ENCODE peak calls at places on chromosomes 5 and 9, in six cellular contexts. One of them, this sample, is unnamed.

GRCh38 chr9:104177003-104177611 is 83.0 kb downstream of the SMC2 start:
- DNase-seq in brain microvascular endothelial cell: no peak
- DNase-seq in colonic mucosa: no peak
- DNase-seq in OCI-LY7: peak; percentile 23
- DNase-seq in GM23338: peak; percentile 53
- DNase-seq in GM12865: peak; percentile 11
- DNase-seq in this sample: no peak

GRCh38 chr9:75658301-75658919 is 232.1 kb upstream of the PCSK5 start:
- DNase-seq in brain microvascular endothelial cell: no peak
- DNase-seq in colonic mucosa: no peak
- DNase-seq in OCI-LY7: no peak
- DNase-seq in GM23338: no peak
- DNase-seq in GM12865: no peak
- DNase-seq in this sample: no peak

GRCh38 chr5:68683632-68684035 is 410.2 kb upstream of the SLC30A5 start:
- DNase-seq in brain microvascular endothelial cell: peak; percentile 98
- DNase-seq in colonic mucosa: no peak
- DNase-seq in OCI-LY7: no peak
- DNase-seq in GM23338: no peak
- DNase-seq in GM12865: no peak
- DNase-seq in this sample: no peak

GRCh38 chr5:143161893-143162520 is 241.5 kb downstream of the NR3C1 start:
- DNase-seq in brain microvascular endothelial cell: peak; percentile 52
- DNase-seq in colonic mucosa: peak; percentile 26
- DNase-seq in OCI-LY7: no peak
- DNase-seq in GM23338: no peak
- DNase-seq in GM12865: no peak
- DNase-seq in this sample: no peak

GRCh38 chr5:4095918-4096630 is 500.4 kb downstream of the IRX1 start:
- DNase-seq in brain microvascular endothelial cell: no peak
- DNase-seq in colonic mucosa: no peak
- DNase-seq in OCI-LY7: no peak
- DNase-seq in GM23338: no peak
- DNase-seq in GM12865: no peak
- DNase-seq in this sample: no peak

GRCh38 chr5:175104682-175105081 is 339.3 kb downstream of the DRD1 start:
- DNase-seq in brain microvascular endothelial cell: no peak
- DNase-seq in colonic mucosa: no peak
- DNase-seq in OCI-LY7: no peak
- DNase-seq in GM23338: no peak
- DNase-seq in GM12865: no peak
- DNase-seq in this sample: no peak

GRCh38 chr9:119284118-119284517 is 85.1 kb downstream of the BRINP1 start:
- DNase-seq in brain microvascular endothelial cell: no peak
- DNase-seq in colonic mucosa: no peak
- DNase-seq in OCI-LY7: no peak
- DNase-seq in GM23338: peak; percentile 78
- DNase-seq in GM12865: peak; percentile 2
- DNase-seq in this sample: no peak

GRCh38 chr9:6703898-6704639 is 53.7 kb upstream of the KDM4C start:
- DNase-seq in brain microvascular endothelial cell: peak; percentile 62
- DNase-seq in colonic mucosa: peak; percentile 92
- DNase-seq in OCI-LY7: peak; percentile 91
- DNase-seq in GM23338: peak; percentile 97
- DNase-seq in GM12865: peak; percentile 96
- DNase-seq in this sample: peak; percentile 90

GRCh38 chr5:123628860-123629544 is 117.0 kb downstream of the CSNK1G3 start:
- DNase-seq in brain microvascular endothelial cell: no peak
- DNase-seq in colonic mucosa: no peak
- DNase-seq in OCI-LY7: no peak
- DNase-seq in GM23338: no peak
- DNase-seq in GM12865: no peak
- DNase-seq in this sample: no peak

GRCh38 chr9:132409828-132410528 is at the start of gene CFAP77:
- DNase-seq in brain microvascular endothelial cell: peak; percentile 29
- DNase-seq in colonic mucosa: peak; percentile 24
- DNase-seq in OCI-LY7: peak; percentile 61
- DNase-seq in GM23338: peak; percentile 80
- DNase-seq in GM12865: peak; percentile 48
- DNase-seq in this sample: peak; percentile 71

GRCh38 chr9:136002886-136003285 is 41.7 kb upstream of the UBAC1 start:
- DNase-seq in brain microvascular endothelial cell: no peak
- DNase-seq in colonic mucosa: no peak
- DNase-seq in OCI-LY7: no peak
- DNase-seq in GM23338: no peak
- DNase-seq in GM12865: no peak
- DNase-seq in this sample: no peak

GRCh38 chr9:78325343-78325742 is 28.4 kb downstream of the PSAT1 start:
- DNase-seq in brain microvascular endothelial cell: peak; percentile 11
- DNase-seq in colonic mucosa: peak; percentile 40
- DNase-seq in OCI-LY7: no peak
- DNase-seq in GM23338: no peak
- DNase-seq in GM12865: no peak
- DNase-seq in this sample: no peak

GRCh38 chr9:92696619-92697018 is 26.7 kb upstream of the IPPK start:
- DNase-seq in brain microvascular endothelial cell: no peak
- DNase-seq in colonic mucosa: no peak
- DNase-seq in OCI-LY7: no peak
- DNase-seq in GM23338: no peak
- DNase-seq in GM12865: no peak
- DNase-seq in this sample: no peak

GRCh38 chr9:136978073-136978864 is 965 bp downstream of the PTGDS start:
- DNase-seq in brain microvascular endothelial cell: peak; percentile 38
- DNase-seq in colonic mucosa: peak; percentile 76
- DNase-seq in OCI-LY7: peak; percentile 59
- DNase-seq in GM23338: peak; percentile 96
- DNase-seq in GM12865: peak; percentile 51
- DNase-seq in this sample: peak; percentile 90

GRCh38 chr9:5895782-5896181 is 5.1 kb downstream of the MLANA start:
- DNase-seq in brain microvascular endothelial cell: no peak
- DNase-seq in colonic mucosa: no peak
- DNase-seq in OCI-LY7: no peak
- DNase-seq in GM23338: no peak
- DNase-seq in GM12865: no peak
- DNase-seq in this sample: no peak

GRCh38 chr5:175652741-175653663 is 4.9 kb upstream of the HRH2 start:
- DNase-seq in brain microvascular endothelial cell: peak; percentile 43
- DNase-seq in colonic mucosa: no peak
- DNase-seq in OCI-LY7: no peak
- DNase-seq in GM23338: no peak
- DNase-seq in GM12865: peak; percentile 24
- DNase-seq in this sample: no peak

GRCh38 chr9:97895695-97896332 is 26.5 kb downstream of the TRMO start:
- DNase-seq in brain microvascular endothelial cell: peak; percentile 31
- DNase-seq in colonic mucosa: no peak
- DNase-seq in OCI-LY7: peak; percentile 37
- DNase-seq in GM23338: peak; percentile 83
- DNase-seq in GM12865: peak; percentile 20
- DNase-seq in this sample: no peak

GRCh38 chr5:142568271-142568995 is 117.5 kb downstream of the FGF1 start:
- DNase-seq in brain microvascular endothelial cell: peak; percentile 83
- DNase-seq in colonic mucosa: no peak
- DNase-seq in OCI-LY7: no peak
- DNase-seq in GM23338: no peak
- DNase-seq in GM12865: no peak
- DNase-seq in this sample: no peak

GRCh38 chr9:70832487-70832886 is 288.9 kb downstream of the TRPM3 start:
- DNase-seq in brain microvascular endothelial cell: no peak
- DNase-seq in colonic mucosa: no peak
- DNase-seq in OCI-LY7: no peak
- DNase-seq in GM23338: no peak
- DNase-seq in GM12865: no peak
- DNase-seq in this sample: no peak

GRCh38 chr5:61363715-61364114 is 31.7 kb downstream of the ZSWIM6 start:
- DNase-seq in brain microvascular endothelial cell: no peak
- DNase-seq in colonic mucosa: no peak
- DNase-seq in OCI-LY7: no peak
- DNase-seq in GM23338: no peak
- DNase-seq in GM12865: no peak
- DNase-seq in this sample: no peak

GRCh38 chr9:104144336-104144735 is 50.2 kb downstream of the SMC2 start:
- DNase-seq in brain microvascular endothelial cell: no peak
- DNase-seq in colonic mucosa: no peak
- DNase-seq in OCI-LY7: no peak
- DNase-seq in GM23338: no peak
- DNase-seq in GM12865: no peak
- DNase-seq in this sample: no peak

GRCh38 chr9:72898360-72898759 is 54.5 kb downstream of the ALDH1A1 start:
- DNase-seq in brain microvascular endothelial cell: no peak
- DNase-seq in colonic mucosa: no peak
- DNase-seq in OCI-LY7: no peak
- DNase-seq in GM23338: no peak
- DNase-seq in GM12865: no peak
- DNase-seq in this sample: no peak

GRCh38 chr5:176619203-176619568 is 9.2 kb upstream of the GPRIN1 start:
- DNase-seq in brain microvascular endothelial cell: peak; percentile 87
- DNase-seq in colonic mucosa: peak; percentile 82
- DNase-seq in OCI-LY7: peak; percentile 91
- DNase-seq in GM23338: peak; percentile 98
- DNase-seq in GM12865: peak; percentile 69
- DNase-seq in this sample: peak; percentile 93

GRCh38 chr5:92409131-92409530 is 1026.0 kb upstream of the ARRDC3 start:
- DNase-seq in brain microvascular endothelial cell: no peak
- DNase-seq in colonic mucosa: no peak
- DNase-seq in OCI-LY7: no peak
- DNase-seq in GM23338: no peak
- DNase-seq in GM12865: no peak
- DNase-seq in this sample: no peak

GRCh38 chr5:178223828-178224335 is 8.7 kb downstream of the PHYKPL start:
- DNase-seq in brain microvascular endothelial cell: no peak
- DNase-seq in colonic mucosa: no peak
- DNase-seq in OCI-LY7: no peak
- DNase-seq in GM23338: peak; percentile 85
- DNase-seq in GM12865: no peak
- DNase-seq in this sample: no peak

DNA sequence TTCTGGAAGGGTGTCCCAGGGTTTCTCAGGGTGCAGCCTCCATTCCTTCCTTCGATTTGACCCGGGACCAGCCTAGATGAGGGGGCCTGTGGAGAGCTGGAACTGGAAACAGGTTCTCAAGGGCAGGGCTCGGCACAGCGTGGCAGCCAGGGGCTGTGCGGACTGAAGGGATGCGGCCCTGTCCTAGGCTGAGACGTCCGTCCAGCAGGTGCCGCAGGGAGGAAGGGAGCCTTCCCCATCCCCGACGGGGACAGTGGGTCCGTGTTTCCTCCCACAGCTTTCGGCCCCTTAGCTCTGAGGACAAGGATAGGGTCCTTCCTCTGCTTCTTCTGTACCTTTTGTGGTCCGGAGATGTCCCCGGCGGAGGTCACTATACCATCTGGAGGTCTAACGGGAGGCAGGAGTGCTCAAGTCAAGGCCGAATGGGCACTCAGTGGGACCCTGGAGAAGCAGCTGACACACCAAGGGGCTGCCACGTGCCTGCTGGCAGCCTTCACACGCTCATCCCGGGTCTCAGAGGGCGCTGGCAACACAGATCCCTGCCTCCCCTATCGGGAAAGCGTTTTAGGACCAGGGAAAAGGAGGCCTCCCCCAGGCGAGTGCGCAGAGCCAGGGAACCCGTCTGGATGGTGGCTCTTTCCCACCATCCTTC is 49.9 kb downstream of the USP20 start:
- DNase-seq in brain microvascular endothelial cell: no peak
- DNase-seq in colonic mucosa: peak; percentile 68
- DNase-seq in OCI-LY7: peak; percentile 56
- DNase-seq in GM23338: peak; percentile 29
- DNase-seq in GM12865: peak; percentile 76
- DNase-seq in this sample: no peak
- TF ChIP-seq CTCF in brain microvascular endothelial cell: peak; percentile 33
- TF ChIP-seq CTCF in colonic mucosa: no peak
- TF ChIP-seq CTCF in OCI-LY7: peak; percentile 3
- TF ChIP-seq CTCF in GM23338: peak; percentile 3
- TF ChIP-seq CTCF in GM12865: peak; percentile 53
- TF ChIP-seq CTCF in this sample: peak; percentile 40

DNA sequence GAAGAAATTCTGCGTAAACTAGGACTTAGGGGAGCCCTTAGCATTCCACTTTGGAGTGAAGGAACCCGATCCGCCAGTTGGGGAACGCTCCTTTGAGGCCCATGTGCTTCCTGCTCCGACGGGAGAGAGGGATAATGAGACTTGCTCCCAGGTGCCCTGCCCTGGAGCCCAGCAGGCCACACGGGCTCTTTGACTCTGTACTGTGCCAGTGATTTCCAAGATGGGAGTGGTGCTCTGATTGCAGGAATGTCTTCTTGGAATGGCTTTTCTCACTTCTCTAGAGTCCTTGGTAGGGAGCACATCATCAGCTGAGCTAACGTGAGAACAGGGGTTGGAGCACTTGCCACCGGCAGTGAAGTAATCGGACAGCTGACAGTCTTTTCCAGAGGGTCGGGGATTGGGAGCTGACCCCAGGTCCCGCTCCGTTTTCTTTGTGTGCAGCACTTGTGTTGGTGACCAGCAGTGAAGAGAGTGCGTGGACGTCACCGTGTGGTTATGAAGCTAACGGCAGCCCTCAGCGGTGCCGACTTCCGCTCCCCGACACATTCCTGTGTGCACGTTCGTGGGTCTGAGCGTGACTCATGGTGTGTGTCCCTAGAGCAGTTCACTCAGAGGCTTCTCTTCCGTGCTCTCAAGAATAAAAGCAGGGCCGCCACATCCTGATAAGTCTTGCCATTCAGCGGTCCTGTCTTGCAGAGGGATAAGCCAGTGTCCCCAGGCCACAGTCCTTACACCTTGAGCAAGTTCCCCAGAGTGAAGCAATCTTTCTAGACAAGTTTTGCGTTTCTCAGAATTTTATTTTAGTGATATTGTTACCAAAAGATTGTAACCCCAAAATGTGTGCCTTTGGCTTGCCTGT is 25.6 kb downstream of the ABL1 start:
- DNase-seq in brain microvascular endothelial cell: peak; percentile 100
- DNase-seq in colonic mucosa: peak; percentile 38
- DNase-seq in OCI-LY7: no peak
- DNase-seq in GM23338: peak; percentile 58
- DNase-seq in GM12865: no peak
- DNase-seq in this sample: no peak
- TF ChIP-seq CTCF in brain microvascular endothelial cell: peak; percentile 45
- TF ChIP-seq CTCF in colonic mucosa: no peak
- TF ChIP-seq CTCF in OCI-LY7: no peak
- TF ChIP-seq CTCF in GM23338: no peak
- TF ChIP-seq CTCF in GM12865: no peak
- TF ChIP-seq CTCF in this sample: no peak

DNA sequence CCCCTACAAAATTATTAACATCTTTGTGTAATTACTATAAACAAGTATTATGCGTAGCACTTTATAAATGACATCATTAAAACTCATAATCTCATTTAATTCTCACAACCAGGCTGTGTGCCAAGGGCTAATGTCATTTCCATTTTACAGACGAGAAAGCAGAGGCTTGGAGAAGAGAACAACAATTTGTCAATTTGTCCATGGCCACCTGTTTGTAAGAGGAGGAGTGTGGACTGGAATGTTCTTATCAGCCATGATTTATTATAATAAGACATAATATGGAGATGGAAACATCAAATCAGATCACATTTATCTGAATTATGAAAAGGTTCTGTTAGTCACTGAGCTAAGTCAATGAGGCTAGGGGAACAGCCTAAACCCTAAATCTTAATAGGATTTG is 97.0 kb downstream of the DROSHA start:
- DNase-seq in brain microvascular endothelial cell: no peak
- DNase-seq in colonic mucosa: no peak
- DNase-seq in OCI-LY7: no peak
- DNase-seq in GM23338: no peak
- DNase-seq in GM12865: no peak
- DNase-seq in this sample: no peak
- TF ChIP-seq CTCF in brain microvascular endothelial cell: no peak
- TF ChIP-seq CTCF in colonic mucosa: no peak
- TF ChIP-seq CTCF in OCI-LY7: no peak
- TF ChIP-seq CTCF in GM23338: no peak
- TF ChIP-seq CTCF in GM12865: no peak
- TF ChIP-seq CTCF in this sample: no peak

GRCh38 chr5:72244862-72245371 is 75.1 kb downstream of the MRPS27 start:
- DNase-seq in brain microvascular endothelial cell: peak; percentile 56
- DNase-seq in colonic mucosa: no peak
- DNase-seq in OCI-LY7: peak; percentile 36
- DNase-seq in GM23338: peak; percentile 67
- DNase-seq in GM12865: peak; percentile 61
- DNase-seq in this sample: peak; percentile 27
- TF ChIP-seq CTCF in brain microvascular endothelial cell: peak; percentile 66
- TF ChIP-seq CTCF in colonic mucosa: no peak
- TF ChIP-seq CTCF in OCI-LY7: peak; percentile 50
- TF ChIP-seq CTCF in GM23338: peak; percentile 34
- TF ChIP-seq CTCF in GM12865: peak; percentile 38
- TF ChIP-seq CTCF in this sample: peak; percentile 41

This sample was measured in GM13976.